ENCODE peak calls at places on chromosomes 5 and 9, in six cellular contexts. Z is H9, J is neuronal stem cell, T is IMR-90, U is mesenchymal stem cell, R is H1. X is an unnamed sample.

GRCh38 chr9:130842547-130842946 is 7.5 kb downstream of the ABL1 start:
- DNase-seq in T (no peak), U (no peak), J (no peak), R (no peak), Z (no peak), X (no peak)

GRCh38 chr5:126656397-126657007 is 55.8 kb downstream of the PHAX start:
- DNase-seq in T (peak), J (peak), Z (no peak), R (no peak), U (peak), X (no peak)

GRCh38 chr9:130330202-130330601 is 64.6 kb downstream of the HMCN2 start:
- DNase-seq in R (no peak), Z (no peak), T (no peak), U (no peak), J (no peak), X (no peak)

GRCh38 chr9:37913480-37914153 is 9.7 kb upstream of the SLC25A51 start:
- DNase-seq in R (peak), J (peak), U (peak), T (peak), Z (peak), X (peak)

GRCh38 chr5:166370928-166371690 is 1920.3 kb upstream of the WWC1 start:
- DNase-seq in T (no peak), J (no peak), U (peak), R (no peak), Z (no peak), X (peak)

GRCh38 chr9:93169444-93169843 is 14.5 kb upstream of the WNK2 start:
- DNase-seq in T (no peak), J (no peak), R (no peak), Z (no peak), U (no peak), X (no peak)

GRCh38 chr9:136409557-136410455 is 608 bp downstream of the ENTR1 start:
- DNase-seq in R (no peak), T (peak), Z (no peak), J (no peak), U (peak), X (peak)

GRCh38 chr5:80961376-80962281 is 1.5 kb downstream of the RASGRF2 start:
- DNase-seq in U (peak), T (peak), J (peak), R (no peak), Z (no peak), X (peak)

GRCh38 chr5:78102498-78102897 is 192.0 kb downstream of the AP3B1 start:
- DNase-seq in T (peak), Z (no peak), U (no peak), R (no peak), J (no peak), X (no peak)

GRCh38 chr5:10680876-10681481 is 80.1 kb downstream of the DAP start:
- DNase-seq in R (no peak), U (no peak), Z (no peak), T (no peak), J (no peak), X (no peak)

GRCh38 chr5:103587185-103587748 is 24.7 kb upstream of the NUDT12 start:
- DNase-seq in U (peak), R (no peak), J (peak), T (peak), Z (no peak), X (no peak)

GRCh38 chr5:103582364-103582763 is 19.8 kb upstream of the NUDT12 start:
- DNase-seq in R (no peak), Z (peak), J (peak), U (peak), T (peak), X (peak)
- H3K14ac ChIP-seq in R (no peak), Z (no peak), J (no peak), U (no peak), T (no peak), X (no peak)

GRCh38 chr5:143231973-143232812 is 171.3 kb downstream of the NR3C1 start:
- DNase-seq in Z (no peak), J (no peak), T (no peak), U (no peak), R (no peak), X (no peak)

GRCh38 chr5:143231426-143231825 is 172.1 kb downstream of the NR3C1 start:
- DNase-seq in T (peak), U (no peak), Z (no peak), R (no peak), J (no peak), X (no peak)

GRCh38 chr5:143235423-143235822 is 168.1 kb downstream of the NR3C1 start:
- DNase-seq in Z (no peak), J (no peak), U (peak), T (peak), R (no peak), X (no peak)

GRCh38 chr5:143233020-143233419 is 170.5 kb downstream of the NR3C1 start:
- DNase-seq in T (peak), U (no peak), J (no peak), Z (no peak), R (no peak), X (no peak)

DNA sequence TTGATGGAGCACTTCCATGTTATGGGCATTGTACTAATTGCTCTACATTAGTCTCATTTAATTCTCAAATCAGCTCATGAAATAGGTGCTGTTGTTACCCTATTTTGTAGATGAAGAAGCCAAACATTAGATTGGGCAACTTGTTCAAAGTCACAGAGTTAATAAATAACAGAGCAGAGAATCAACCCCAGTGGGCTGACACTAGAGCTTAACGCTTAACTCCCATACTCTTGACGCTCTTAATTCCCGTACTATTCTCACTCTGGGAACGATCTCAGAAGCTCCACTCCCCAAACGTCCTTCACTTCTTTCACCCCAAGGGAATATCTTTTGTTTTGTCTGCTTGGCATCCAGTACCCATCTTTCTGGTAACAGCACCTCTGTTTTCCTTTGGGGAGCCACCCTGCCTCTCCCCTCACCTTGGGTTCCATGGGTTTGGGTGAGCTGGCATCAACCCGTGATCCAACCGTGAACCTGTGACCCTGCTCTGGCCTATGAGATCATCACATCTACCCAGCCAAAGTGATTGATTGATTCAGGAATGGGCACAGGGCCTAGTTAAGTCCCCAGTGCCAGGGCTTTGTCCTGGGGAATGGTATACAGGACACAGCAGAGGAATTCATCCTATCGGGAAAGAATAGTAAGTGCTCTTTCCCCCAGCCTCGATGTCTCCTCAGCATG is 169.2 kb downstream of the NR3C1 start:
- DNase-seq in R (no peak), Z (no peak), J (no peak), U (no peak), T (no peak), X (no peak)
- H2AFZ ChIP-seq in R (no peak), Z (no peak), J (no peak), U (no peak), T (no peak), X (no peak)

DNA sequence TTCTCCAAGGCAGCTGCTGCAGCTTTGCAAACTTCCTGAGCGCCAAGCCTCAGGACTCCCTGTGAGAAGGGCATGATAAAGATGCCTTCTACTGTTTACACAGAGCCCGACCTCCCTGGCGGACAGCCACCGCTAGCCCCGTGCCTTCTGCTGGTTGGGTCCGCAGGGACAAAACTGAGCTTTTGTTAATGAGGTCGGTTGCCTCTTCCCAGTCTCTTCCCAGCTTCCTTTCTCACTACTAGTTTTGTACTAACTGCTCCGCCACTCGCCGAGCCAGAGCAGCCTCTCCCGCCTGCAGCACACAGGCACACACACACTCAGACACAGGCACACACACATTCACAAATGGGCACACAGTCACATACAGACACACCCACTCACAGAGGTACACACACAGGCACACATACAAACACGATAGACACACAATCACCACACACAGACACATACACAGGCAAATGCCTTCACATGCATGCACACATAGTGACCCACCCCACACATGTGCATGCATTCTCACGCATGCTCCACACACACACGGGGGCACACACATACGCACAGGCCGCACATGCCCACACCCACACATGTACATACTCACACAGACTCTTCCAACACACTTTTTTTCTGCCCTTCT is at the start of gene FREM1:
- DNase-seq in Z (peak), U (peak), R (no peak), T (no peak), J (peak), X (no peak)
- H2BK5ac ChIP-seq in Z (peak), U (no peak), R (peak), T (no peak), J (no peak), X (peak)

DNA sequence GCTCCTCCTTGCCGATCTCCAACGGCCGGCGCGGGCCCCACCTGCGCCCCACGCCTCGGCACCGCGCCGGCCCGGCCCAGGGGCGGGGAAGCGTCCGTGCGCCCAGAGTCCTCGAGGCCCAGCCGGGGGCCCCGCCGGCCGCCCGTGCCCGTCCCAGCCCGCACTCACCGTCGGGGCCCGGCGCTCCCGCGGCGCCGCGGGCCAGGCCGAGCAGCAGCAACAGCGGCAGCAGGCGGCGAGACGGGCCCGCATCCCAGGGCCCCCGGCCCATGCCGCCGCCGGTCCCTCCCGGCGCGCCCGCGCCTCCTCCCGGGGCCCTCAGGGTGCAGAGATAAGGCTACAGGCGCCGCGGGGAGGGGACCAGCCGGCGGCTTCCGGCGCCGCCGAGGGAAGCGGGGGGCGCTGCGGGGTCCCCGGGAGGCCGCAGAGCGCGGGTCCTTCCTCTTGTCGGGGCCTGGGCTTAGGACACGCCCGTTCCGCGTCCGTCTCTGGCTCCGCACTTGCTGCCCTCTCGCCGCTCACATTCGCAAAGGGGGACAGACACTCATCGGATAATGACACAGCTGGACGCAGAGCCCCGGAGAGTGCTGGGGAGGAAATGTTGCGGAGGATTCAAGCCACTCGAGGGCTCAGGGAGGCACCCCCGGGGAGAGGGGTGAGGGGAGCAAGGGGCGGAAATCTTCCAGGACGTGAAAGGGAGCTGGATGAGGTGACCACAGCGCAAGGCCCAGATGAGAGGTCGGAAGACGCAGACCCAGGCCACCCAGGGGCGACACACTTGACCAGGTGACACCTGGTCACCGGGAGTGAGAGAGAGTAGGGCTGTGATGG is at the start of gene SUSD1:
- DNase-seq in U (peak), T (no peak), J (peak), R (no peak), Z (peak), X (peak)
- H3K14ac ChIP-seq in U (peak), T (peak), J (peak), R (no peak), Z (no peak), X (peak)

GRCh38 chr5:71586052-71586940 is 844 bp upstream of the MCCC2 start:
- DNase-seq in Z (no peak), R (peak), J (no peak), U (no peak), T (peak), X (no peak)

GRCh38 chr5:71588533-71588885 is 1.4 kb downstream of the MCCC2 start:
- DNase-seq in R (no peak), Z (no peak), T (no peak), U (no peak), J (no peak), X (no peak)

GRCh38 chr5:71587709-71588532 is 781 bp downstream of the MCCC2 start:
- DNase-seq in R (no peak), U (no peak), J (no peak), T (no peak), Z (no peak), X (no peak)

GRCh38 chr5:71589903-71590302 is 2.8 kb downstream of the MCCC2 start:
- DNase-seq in Z (no peak), T (no peak), U (no peak), J (no peak), R (no peak), X (no peak)

GRCh38 chr5:71586941-71587708 is at the start of gene MCCC2:
- DNase-seq in J (peak), Z (peak), R (peak), U (peak), T (peak), X (peak)
- H2AFZ ChIP-seq in J (peak), Z (no peak), R (peak), U (peak), T (peak), X (peak)

GRCh38 chr9:21812945-21813568 is 10.6 kb downstream of the MTAP start:
- DNase-seq in U (peak), T (peak), R (no peak), J (peak), Z (peak), X (peak)

GRCh38 chr9:21813575-21814473 is 11.4 kb downstream of the MTAP start:
- DNase-seq in J (peak), U (peak), T (peak), Z (no peak), R (no peak), X (peak)

GRCh38 chr9:21812415-21812814 is 10.0 kb downstream of the MTAP start:
- DNase-seq in R (no peak), U (peak), J (no peak), Z (no peak), T (peak), X (peak)

GRCh38 chr9:21815643-21816042 is 13.2 kb downstream of the MTAP start:
- DNase-seq in Z (no peak), T (no peak), U (no peak), J (no peak), R (no peak), X (no peak)

GRCh38 chr9:21817176-21817575 is 14.7 kb downstream of the MTAP start:
- DNase-seq in U (peak), T (peak), R (no peak), Z (no peak), J (no peak), X (no peak)
- H2BK5ac ChIP-seq in U (no peak), T (no peak), R (no peak), Z (no peak), J (no peak), X (no peak)

X was measured in trophoblast cell.